ENCODE peak calls at places on chromosome 6, in seven cellular contexts. M is lower leg skin, L is sigmoid colon, D is adrenal gland, C is heart left ventricle, O is A549, X is body of pancreas. H is an unnamed sample.

GRCh38 chr6:145789443-145789842 is 25.2 kb downstream of the FBXO30 start:
- DNase-seq in M (no peak), L (no peak), D (no peak), C (no peak), O (no peak), X (no peak), H (peak; percentile 27)

GRCh38 chr6:52566853-52567279 is 10.0 kb downstream of the TRAM2 start:
- DNase-seq in M (no peak), L (no peak), D (peak; percentile 31), C (no peak), O (peak; percentile 83), X (no peak), H (no peak)

GRCh38 chr6:131368077-131368911 is 204.7 kb upstream of the ARG1 start:
- DNase-seq in M (no peak), L (no peak), D (peak; percentile 73), C (peak; percentile 24), O (peak; percentile 3), X (peak; percentile 73), H (peak; percentile 78)

GRCh38 chr6:26432622-26433021 is 7.7 kb upstream of the BTN3A3 start:
- DNase-seq in M (no peak), L (no peak), D (no peak), C (no peak), O (no peak), X (no peak), H (no peak)

GRCh38 chr6:166259296-166259977 is 48.8 kb downstream of the PRR18 start:
- DNase-seq in M (no peak), L (no peak), D (peak; percentile 36), C (no peak), O (no peak), X (no peak), H (no peak)

GRCh38 chr6:7238900-7239589 is 74.0 kb downstream of the SSR1 start:
- DNase-seq in M (peak; percentile 96), L (peak; percentile 91), D (peak; percentile 96), C (peak; percentile 85), O (peak; percentile 75), X (peak; percentile 98), H (peak; percentile 97)

GRCh38 chr6:113246186-113246585 is 611.0 kb upstream of the MARCKS start:
- DNase-seq in M (no peak), L (no peak), D (no peak), C (no peak), O (no peak), X (no peak), H (no peak)

GRCh38 chr6:147508871-147509608 is 550 bp downstream of the SAMD5 start:
- DNase-seq in M (no peak), L (no peak), D (no peak), C (no peak), O (peak; percentile 3), X (no peak), H (peak; percentile 58)

GRCh38 chr6:47854996-47855395 is 73.2 kb downstream of the OPN5 start:
- DNase-seq in M (no peak), L (no peak), D (no peak), C (no peak), O (no peak), X (no peak), H (no peak)

GRCh38 chr6:45818655-45819054 is 197.0 kb downstream of the CLIC5 start:
- DNase-seq in M (no peak), L (no peak), D (no peak), C (no peak), O (no peak), X (no peak), H (no peak)

GRCh38 chr6:167956983-167957492 is 40.4 kb upstream of the KIF25 start:
- DNase-seq in M (no peak), L (no peak), D (no peak), C (no peak), O (peak; percentile 7), X (no peak), H (no peak)

GRCh38 chr6:52609968-52610367 is 33.1 kb upstream of the TRAM2 start:
- DNase-seq in M (no peak), L (no peak), D (no peak), C (no peak), O (no peak), X (no peak), H (no peak)

GRCh38 chr6:12022903-12023522 is 10.9 kb downstream of the HIVEP1 start:
- DNase-seq in M (no peak), L (no peak), D (no peak), C (no peak), O (no peak), X (no peak), H (no peak)

GRCh38 chr6:170260686-170261085 is 30.2 kb downstream of the DLL1 start:
- DNase-seq in M (no peak), L (peak; percentile 17), D (no peak), C (no peak), O (no peak), X (peak; percentile 64), H (no peak)

GRCh38 chr6:153994004-153994403 is 45.0 kb upstream of the OPRM1 start:
- DNase-seq in M (no peak), L (no peak), D (no peak), C (no peak), O (no peak), X (no peak), H (no peak)

GRCh38 chr6:83309344-83309743 is 116.2 kb downstream of the RWDD2A start:
- DNase-seq in M (no peak), L (no peak), D (no peak), C (no peak), O (no peak), X (no peak), H (no peak)

GRCh38 chr6:41451039-41451438 is 95.1 kb upstream of the FOXP4 start:
- DNase-seq in M (no peak), L (no peak), D (no peak), C (peak; percentile 43), O (peak; percentile 36), X (no peak), H (no peak)

GRCh38 chr6:9978480-9978879 is 436.4 kb downstream of the TFAP2A start:
- DNase-seq in M (no peak), L (no peak), D (no peak), C (no peak), O (no peak), X (no peak), H (no peak)

GRCh38 chr6:131182991-131183425 is 47.7 kb downstream of the AKAP7 start:
- DNase-seq in M (no peak), L (no peak), D (no peak), C (no peak), O (peak; percentile 42), X (no peak), H (no peak)

DNA sequence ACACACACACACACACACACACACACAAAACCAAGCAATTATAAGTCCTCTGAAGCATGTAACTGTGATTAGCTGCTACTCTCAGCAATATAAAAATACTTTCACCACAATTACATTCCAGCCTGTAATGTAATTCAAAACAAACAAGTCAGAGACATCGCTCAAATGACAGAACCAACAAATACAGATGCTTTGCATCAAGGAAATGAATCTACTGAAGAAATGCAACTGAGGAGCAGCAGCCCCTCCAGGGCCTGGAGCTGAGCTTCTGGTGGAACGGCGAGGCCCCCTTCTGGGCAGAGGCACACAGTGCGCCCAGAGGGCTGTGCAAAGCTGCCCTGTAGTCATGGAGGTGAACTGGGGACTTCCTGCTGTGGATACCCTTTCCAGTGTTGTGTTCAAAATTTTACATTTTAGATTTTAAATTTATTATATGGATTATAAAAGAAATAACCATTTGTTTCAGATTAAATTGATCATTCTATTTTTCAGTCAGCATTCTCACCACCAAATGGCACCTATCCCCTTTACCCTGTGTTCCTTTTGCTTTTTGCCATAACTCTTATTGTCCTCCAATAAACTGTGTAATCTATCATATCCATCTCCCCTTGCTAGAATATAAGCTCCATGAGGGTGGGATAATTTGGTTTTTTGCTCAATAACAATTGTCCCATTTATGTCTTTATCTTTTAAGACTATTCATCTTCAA is 23.2 kb downstream of the ADAT2 start:
- DNase-seq in M (peak; percentile 94), L (peak; percentile 78), D (peak; percentile 76), C (peak; percentile 67), O (peak; percentile 71), X (peak; percentile 62), H (peak; percentile 59)
- TF ChIP-seq POLR2A in M (no peak), L (no peak), D (no peak), C (no peak), O (no peak), X (no peak), H (no peak)

DNA sequence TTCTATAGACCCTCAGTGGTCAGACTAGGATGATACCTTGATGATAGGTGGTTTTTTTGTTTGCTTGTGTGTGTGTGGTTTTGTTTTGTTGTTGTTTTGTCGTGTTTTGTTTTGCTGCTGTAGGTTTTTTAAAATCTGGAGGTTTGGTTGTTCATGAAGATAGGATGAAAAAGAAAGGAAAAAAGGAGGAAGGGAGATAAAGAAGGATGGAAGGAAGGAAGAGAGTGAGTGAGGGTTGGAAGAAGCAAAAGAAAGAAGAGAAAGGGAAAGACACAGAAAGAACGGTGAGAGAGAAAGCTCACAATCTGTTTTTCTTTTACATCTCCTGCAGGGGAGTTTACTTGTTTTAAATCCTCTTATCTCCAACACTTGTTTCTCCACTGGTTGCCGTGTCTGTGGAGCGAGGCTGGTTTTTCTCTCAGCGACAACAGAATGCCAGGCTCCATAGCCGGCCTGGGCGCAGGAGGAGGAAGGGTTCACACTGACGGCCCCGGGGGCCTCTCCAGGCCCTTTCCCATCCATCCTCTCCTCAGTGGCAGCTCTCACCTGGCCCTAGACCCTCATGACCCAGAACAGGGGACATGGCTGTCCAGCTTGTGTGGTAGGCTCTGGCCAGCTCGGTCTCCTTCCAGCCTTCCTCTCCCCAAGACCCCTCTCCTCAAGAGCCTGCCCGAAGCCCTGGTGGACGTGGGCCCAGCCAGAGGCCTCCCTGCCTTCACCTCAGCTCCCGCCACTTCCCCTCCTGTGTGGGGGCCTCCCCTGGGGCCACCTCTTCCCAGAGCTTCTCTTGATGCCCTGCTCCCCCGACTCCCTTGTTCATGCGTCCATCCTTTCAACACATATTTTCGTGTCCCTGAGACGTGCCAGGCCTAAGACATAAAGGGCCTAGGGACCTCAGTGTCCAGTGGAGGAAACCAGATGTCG is 168.4 kb downstream of the VEGFA start:
- DNase-seq in M (peak; percentile 45), L (peak; percentile 53), D (no peak), C (no peak), O (no peak), X (no peak), H (peak; percentile 38)
- TF ChIP-seq POLR2A in M (no peak), L (no peak), D (no peak), C (no peak), O (no peak), X (no peak), H (no peak)

GRCh38 chr6:409370-409972 is 17.9 kb downstream of the IRF4 start:
- DNase-seq in M (no peak), L (no peak), D (no peak), C (no peak), O (no peak), X (no peak), H (no peak)
- TF ChIP-seq POLR2A in M (no peak), L (no peak), D (no peak), C (no peak), O (no peak), X (no peak), H (no peak)

DNA sequence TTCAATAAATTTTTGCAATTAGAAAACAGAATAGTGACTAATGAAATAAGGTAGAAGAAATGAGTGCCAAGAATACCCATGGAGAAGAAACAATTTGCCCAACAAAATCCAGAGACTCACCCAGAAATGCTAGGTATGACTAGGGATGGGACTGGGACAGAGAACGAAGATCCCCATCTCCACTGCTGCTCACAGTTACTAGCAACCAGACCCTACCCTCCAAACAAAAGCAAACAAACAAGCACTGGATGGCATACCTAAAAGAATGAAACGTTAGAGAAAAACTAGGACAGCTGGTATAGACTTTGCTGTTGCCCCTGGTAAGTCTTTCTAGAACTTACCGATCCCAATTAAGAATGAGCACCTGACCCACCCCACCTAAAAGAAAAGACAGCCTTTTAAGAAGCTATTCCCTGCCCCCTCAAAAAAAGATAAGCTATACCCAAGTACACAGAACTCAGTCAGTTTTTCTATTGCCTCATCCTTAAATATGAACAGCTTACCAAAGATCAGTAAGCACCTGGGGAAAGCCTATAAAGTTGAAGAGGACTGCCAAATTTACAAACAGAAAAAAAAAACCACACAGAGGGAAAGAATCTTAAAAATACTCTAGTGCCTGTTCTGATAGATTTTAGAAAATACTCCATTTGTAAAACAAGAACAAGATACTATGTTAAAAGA is 31.7 kb downstream of the REPS1 start:
- DNase-seq in M (no peak), L (no peak), D (no peak), C (no peak), O (no peak), X (no peak), H (no peak)
- TF ChIP-seq POLR2A in M (no peak), L (no peak), D (no peak), C (no peak), O (no peak), X (no peak), H (no peak)